ENCODE peak calls at places on chromosomes 16 and 17, in nine cellular contexts. J, C, B, H, X, I, E, Z and V are unnamed samples.
A peak's percentile ranks its signal among the peaks of the same experiment; 100 is the strongest.

GRCh38 chr17:37648555-37648954 is 5.3 kb upstream of the DDX52 start:
- DNase-seq in J (no peak), C (no peak), B (no peak), H (no peak), X (no peak), I (peak; percentile 87), E (peak; percentile 80), Z (peak; percentile 57), V (no peak)

GRCh38 chr17:48439875-48440505 is 10.0 kb upstream of the SKAP1 start:
- DNase-seq in J (no peak), C (no peak), B (no peak), H (no peak), X (peak; percentile 28), I (no peak), E (no peak), Z (no peak), V (no peak)

GRCh38 chr16:69367980-69368379 is 16.4 kb upstream of the TMED6 start:
- DNase-seq in J (peak; percentile 13), C (no peak), B (no peak), H (no peak), X (no peak), I (peak; percentile 71), E (peak; percentile 37), Z (no peak), V (no peak)

GRCh38 chr17:82985436-82985820 is 94.0 kb upstream of the METRNL start:
- DNase-seq in J (no peak), C (peak; percentile 22), B (no peak), H (peak; percentile 28), X (no peak), I (no peak), E (peak; percentile 6), Z (no peak), V (peak; percentile 38)

GRCh38 chr17:77602062-77602746 is 356.3 kb upstream of the TNRC6C start:
- DNase-seq in J (peak; percentile 58), C (no peak), B (peak; percentile 96), H (peak; percentile 55), X (peak; percentile 27), I (peak; percentile 29), E (peak; percentile 65), Z (no peak), V (peak; percentile 14)

GRCh38 chr16:66984902-66985311 is 3.5 kb upstream of the CES4A start:
- DNase-seq in J (no peak), C (no peak), B (no peak), H (no peak), X (no peak), I (no peak), E (no peak), Z (no peak), V (no peak)

GRCh38 chr17:46120078-46120477 is 73.2 kb downstream of the KANSL1 start:
- DNase-seq in J (no peak), C (no peak), B (no peak), H (no peak), X (no peak), I (no peak), E (no peak), Z (no peak), V (no peak)

GRCh38 chr17:38428150-38428642 is at the start of gene ARHGAP23:
- DNase-seq in J (peak; percentile 74), C (peak; percentile 68), B (peak; percentile 88), H (peak; percentile 85), X (peak; percentile 64), I (peak; percentile 72), E (peak; percentile 67), Z (peak; percentile 41), V (peak; percentile 94)

GRCh38 chr16:68961778-68962402 is 118.6 kb downstream of the TANGO6 start:
- DNase-seq in J (no peak), C (no peak), B (no peak), H (no peak), X (no peak), I (no peak), E (no peak), Z (no peak), V (no peak)

GRCh38 chr16:22239131-22239805 is 33.2 kb downstream of the EEF2K start:
- DNase-seq in J (no peak), C (no peak), B (no peak), H (no peak), X (no peak), I (no peak), E (no peak), Z (no peak), V (no peak)

GRCh38 chr17:35889818-35890773 is 9.9 kb upstream of the CCL5 start:
- DNase-seq in J (peak; percentile 79), C (no peak), B (no peak), H (no peak), X (peak; percentile 39), I (peak; percentile 68), E (peak; percentile 62), Z (no peak), V (no peak)

GRCh38 chr17:48878920-48879898 is 13.4 kb upstream of the ATP5MC1 start:
- DNase-seq in J (peak; percentile 81), C (peak; percentile 53), B (no peak), H (no peak), X (peak; percentile 53), I (peak; percentile 66), E (peak; percentile 41), Z (peak; percentile 91), V (peak; percentile 86)

GRCh38 chr17:62614142-62614541 is 13.3 kb upstream of the MRC2 start:
- DNase-seq in J (no peak), C (no peak), B (no peak), H (no peak), X (no peak), I (peak; percentile 92), E (peak; percentile 93), Z (peak; percentile 27), V (no peak)

GRCh38 chr17:16178836-16179235 is 36.5 kb downstream of the NCOR1 start:
- DNase-seq in J (no peak), C (no peak), B (no peak), H (no peak), X (no peak), I (peak; percentile 56), E (peak; percentile 21), Z (peak; percentile 71), V (no peak)

GRCh38 chr16:67395458-67396158 is 2.3 kb upstream of the TPPP3 start:
- DNase-seq in J (no peak), C (no peak), B (no peak), H (peak; percentile 65), X (no peak), I (peak; percentile 72), E (no peak), Z (no peak), V (peak; percentile 71)

GRCh38 chr17:37137070-37137610 is 188.4 kb downstream of the AATF start:
- DNase-seq in J (no peak), C (no peak), B (no peak), H (no peak), X (no peak), I (no peak), E (no peak), Z (no peak), V (no peak)

GRCh38 chr17:50935201-50936124 is 69.3 kb upstream of the TOB1 start:
- DNase-seq in J (no peak), C (peak; percentile 82), B (peak; percentile 95), H (peak; percentile 91), X (peak; percentile 94), I (no peak), E (no peak), Z (peak; percentile 77), V (peak; percentile 46)

GRCh38 chr17:79792984-79793923 is 3.6 kb downstream of the CBX8 start:
- DNase-seq in J (peak; percentile 76), C (no peak), B (peak; percentile 81), H (no peak), X (no peak), I (peak; percentile 92), E (peak; percentile 80), Z (no peak), V (peak; percentile 88)
- H3K4me3 ChIP-seq in J (no peak overlapping the region), C (no peak overlapping the region), B (peak overlapping the region; percentile 52), H (peak overlapping the region; percentile 43), X (peak overlapping the region; percentile 18), I (peak overlapping the region; percentile 40), E (peak overlapping the region; percentile 61), Z (no peak overlapping the region), V (peak overlapping the region; percentile 24)

GRCh38 chr17:58268326-58268725 is 12.4 kb downstream of the MPO start:
- DNase-seq in J (peak; percentile 2), C (no peak), B (no peak), H (peak; percentile 39), X (no peak), I (no peak), E (no peak), Z (no peak), V (peak; percentile 16)
- H3K27me3 ChIP-seq in J (peaks cover 1% of the 10 kb centered on the region), C (no peaks in the 10 kb centered on the region), B (peaks cover 27% of the 10 kb centered on the region), H (peaks cover 22% of the 10 kb centered on the region), X (no peaks in the 10 kb centered on the region), I (peaks cover 6% of the 10 kb centered on the region), E (peaks cover 2% of the 10 kb centered on the region), Z (peaks cover 55% of the 10 kb centered on the region), V (no peaks in the 10 kb centered on the region)

DNA sequence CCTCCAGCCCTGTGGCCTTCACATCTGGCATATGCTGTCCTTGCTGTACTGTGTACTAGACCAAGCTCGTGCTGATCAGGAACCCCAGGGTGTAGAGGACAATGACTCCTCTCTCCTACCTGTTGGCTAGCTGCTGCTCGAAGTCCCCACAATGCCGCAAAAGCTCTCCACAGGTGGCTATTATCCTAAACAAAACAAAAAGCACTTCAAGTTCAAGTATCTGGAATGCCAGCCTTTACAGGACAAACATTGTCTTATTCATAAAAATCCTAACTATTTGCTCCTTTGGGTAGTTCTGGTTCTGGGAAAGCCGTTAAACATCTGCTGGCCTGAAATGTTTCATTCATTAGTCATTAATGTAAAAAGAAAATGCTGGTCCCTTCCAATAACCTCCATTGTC is 42.8 kb downstream of the COG7 start:
- DNase-seq in J (no peak), C (no peak), B (peak; percentile 23), H (no peak), X (no peak), I (peak; percentile 23), E (peak; percentile 57), Z (peak; percentile 47), V (no peak)
- H3K36me3 ChIP-seq in J (no peaks in the 10 kb centered on the region), C (peaks cover 43% of the 10 kb centered on the region), B (peaks cover 72% of the 10 kb centered on the region), H (peaks cover 71% of the 10 kb centered on the region), X (peaks cover 38% of the 10 kb centered on the region), I (peaks cover 56% of the 10 kb centered on the region), E (peaks cover 11% of the 10 kb centered on the region), Z (peaks cover 3% of the 10 kb centered on the region), V (peaks cover 8% of the 10 kb centered on the region)

GRCh38 chr16:75593825-75594820 is 27.9 kb downstream of the GABARAPL2 start:
- DNase-seq in J (peak; percentile 29), C (no peak), B (peak; percentile 39), H (no peak), X (no peak), I (peak; percentile 83), E (peak; percentile 91), Z (peak; percentile 84), V (peak; percentile 72)
- H3K4me3 ChIP-seq in J (no peak overlapping the region), C (no peak overlapping the region), B (no peak overlapping the region), H (no peak overlapping the region), X (no peak overlapping the region), I (no peak overlapping the region), E (no peak overlapping the region), Z (peak overlapping the region; percentile 30), V (no peak overlapping the region)

DNA sequence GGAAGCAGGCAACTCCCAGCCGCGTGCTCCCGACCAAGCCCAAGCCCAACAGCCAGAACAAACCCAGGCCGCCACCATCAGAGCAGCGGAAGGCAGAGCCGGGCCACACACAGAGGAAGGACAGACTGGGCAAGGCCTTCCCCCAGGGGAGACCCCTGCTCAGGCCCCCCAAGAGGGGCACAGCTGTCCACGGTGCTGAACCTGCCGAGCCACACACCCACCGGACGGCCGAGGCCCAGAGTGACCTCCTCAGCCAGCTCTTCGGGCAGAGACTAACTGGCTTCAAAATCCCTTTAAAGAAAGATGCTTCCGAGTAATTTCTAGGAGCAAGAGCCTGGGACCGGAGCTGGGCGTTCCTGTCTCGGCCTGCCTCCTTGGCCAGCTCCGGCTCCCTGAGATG is 14.1 kb upstream of the ZFPM1 start:
- DNase-seq in J (no peak), C (no peak), B (no peak), H (no peak), X (no peak), I (no peak), E (no peak), Z (no peak), V (no peak)
- H3K27me3 ChIP-seq in J (no peaks in the 10 kb centered on the region), C (peaks cover 3% of the 10 kb centered on the region), B (peaks cover 31% of the 10 kb centered on the region), H (no peaks in the 10 kb centered on the region), X (no peaks in the 10 kb centered on the region), I (no peaks in the 10 kb centered on the region), E (no peaks in the 10 kb centered on the region), Z (no peaks in the 10 kb centered on the region), V (no peaks in the 10 kb centered on the region)